ENCODE peak calls at places on chromosome 16, in nine cellular contexts. Z is activated naive CD4-positive, alpha-beta T cell; T is A549; K is LoVo; S is ascending aorta; B is Peyer's patch; R is breast epithelium; A is tibial artery; V is WERI-Rb-1. U is an unnamed sample.

GRCh38 chr16:1968146-1968953 is 1.7 kb downstream of the RNF151 start:
- DNase-seq in S (no peak), Z (no peak), A (no peak), K (no peak), T (no peak), V (no peak), B (no peak), R (no peak), U (no peak)

GRCh38 chr16:74035816-74036215 is 260.8 kb upstream of the PSMD7 start:
- DNase-seq in R (no peak), B (no peak), S (no peak), T (peak), K (no peak), Z (no peak), A (no peak), V (peak), U (no peak)

GRCh38 chr16:85659805-85660511 is 28.8 kb downstream of the GINS2 start:
- DNase-seq in K (peak), T (peak), A (no peak), Z (peak), S (no peak), V (peak), R (peak), B (peak), U (no peak)

GRCh38 chr16:15043344-15043743 is 12.5 kb downstream of the NTAN1 start:
- DNase-seq in S (no peak), R (no peak), V (no peak), T (no peak), B (no peak), Z (no peak), K (no peak), A (no peak), U (no peak)

GRCh38 chr16:75109732-75110243 is 6.8 kb downstream of the LDHD start:
- DNase-seq in A (no peak), T (no peak), R (no peak), Z (no peak), S (no peak), K (no peak), B (peak), V (no peak), U (no peak)

GRCh38 chr16:27029525-27029924 is 37.2 kb upstream of the C16orf82 start:
- DNase-seq in K (no peak), T (no peak), R (no peak), A (no peak), V (no peak), B (no peak), Z (no peak), S (no peak), U (no peak)

GRCh38 chr16:56871172-56871593 is 6.2 kb downstream of the SLC12A3 start:
- DNase-seq in T (no peak), A (no peak), Z (no peak), K (no peak), S (no peak), V (no peak), R (no peak), B (peak), U (no peak)

GRCh38 chr16:53094013-53094630 is 39.3 kb downstream of the CHD9 start:
- DNase-seq in K (peak), Z (no peak), T (peak), A (peak), R (peak), S (peak), V (no peak), B (peak), U (no peak)

GRCh38 chr16:24062270-24062817 is 193.8 kb upstream of the CACNG3 start:
- DNase-seq in A (no peak), R (no peak), S (peak), K (no peak), V (no peak), T (no peak), Z (no peak), B (no peak), U (no peak)

GRCh38 chr16:17469011-17469741 is 1.6 kb downstream of the XYLT1 start:
- DNase-seq in K (no peak), A (peak), Z (no peak), S (no peak), V (no peak), B (peak), T (no peak), R (no peak), U (peak)

GRCh38 chr16:31253642-31254045 is 6.1 kb upstream of the ITGAM start:
- DNase-seq in K (no peak), Z (no peak), B (peak), S (peak), V (no peak), R (no peak), A (peak), T (peak), U (no peak)

GRCh38 chr16:31004658-31005057 is 5.8 kb downstream of the STX1B start:
- DNase-seq in S (no peak), V (no peak), R (no peak), Z (no peak), T (no peak), A (no peak), B (no peak), K (no peak), U (no peak)

GRCh38 chr16:23316232-23316631 is 14.1 kb downstream of the SCNN1B start:
- DNase-seq in Z (no peak), V (no peak), B (no peak), K (no peak), A (no peak), T (no peak), R (no peak), S (no peak), U (no peak)

GRCh38 chr16:57736419-57737281 is 1.1 kb downstream of the KATNB1 start:
- DNase-seq in A (no peak), Z (no peak), R (no peak), V (no peak), T (peak), K (peak), S (no peak), B (peak), U (peak)

GRCh38 chr16:58533751-58534470 is 18.6 kb downstream of the SETD6 start:
- DNase-seq in K (no peak), V (no peak), R (no peak), A (no peak), B (no peak), Z (no peak), T (no peak), S (no peak), U (no peak)

U was measured in GM04503.